ENCODE peak calls at places on chromosomes 5 and 9, in ten cellular contexts. K, T, M, U, S, C, P, Z, H and V are unnamed samples.

GRCh38 chr9:115986508-115986907 is 167.1 kb upstream of the PAPPA start:
- DNase-seq in K (no peak), T (no peak), M (no peak), U (no peak), S (no peak), C (no peak), P (no peak), Z (no peak), H (no peak), V (no peak)

GRCh38 chr5:90056911-90057705 is 352.4 kb downstream of the CETN3 start:
- DNase-seq in K (no peak), T (no peak), M (no peak), U (no peak), S (no peak), C (no peak), P (no peak), Z (no peak), H (no peak), V (no peak)

GRCh38 chr5:77994943-77995342 is 218.8 kb upstream of the TBCA start:
- DNase-seq in K (peak), T (no peak), M (no peak), U (no peak), S (no peak), C (no peak), P (no peak), Z (no peak), H (no peak), V (no peak)

GRCh38 chr5:124871299-124871698 is 124.9 kb upstream of the ZNF608 start:
- DNase-seq in K (no peak), T (no peak), M (no peak), U (peak), S (no peak), C (no peak), P (no peak), Z (no peak), H (no peak), V (no peak)

GRCh38 chr5:111848374-111848914 is 91.5 kb upstream of the NREP start:
- DNase-seq in K (no peak), T (no peak), M (no peak), U (no peak), S (no peak), C (no peak), P (no peak), Z (no peak), H (no peak), V (no peak)

GRCh38 chr5:76376141-76376900 is 26.8 kb upstream of the IQGAP2 start:
- DNase-seq in K (no peak), T (peak), M (no peak), U (no peak), S (no peak), C (no peak), P (no peak), Z (no peak), H (no peak), V (no peak)

GRCh38 chr5:180291234-180291940 is 496 bp downstream of the MAPK9 start:
- DNase-seq in K (no peak), T (no peak), M (peak), U (peak), S (no peak), C (no peak), P (no peak), Z (no peak), H (peak), V (peak)

GRCh38 chr9:108543251-108543768 is 312.5 kb downstream of the ACTL7B start:
- DNase-seq in K (peak), T (peak), M (no peak), U (no peak), S (no peak), C (no peak), P (no peak), Z (no peak), H (no peak), V (peak)

GRCh38 chr5:76270214-76270613 is 132.9 kb upstream of the IQGAP2 start:
- DNase-seq in K (no peak), T (no peak), M (no peak), U (no peak), S (no peak), C (no peak), P (no peak), Z (no peak), H (no peak), V (peak)

GRCh38 chr5:177447066-177447610 is 524 bp downstream of the PRR7 start:
- DNase-seq in K (no peak), T (no peak), M (peak), U (peak), S (peak), C (no peak), P (no peak), Z (peak), H (no peak), V (no peak)

GRCh38 chr9:77899679-77900354 is 131.8 kb downstream of the GNAQ start:
- DNase-seq in K (peak), T (peak), M (no peak), U (no peak), S (no peak), C (no peak), P (no peak), Z (no peak), H (peak), V (peak)

GRCh38 chr5:16943846-16944675 is 8.0 kb upstream of the MYO10 start:
- DNase-seq in K (no peak), T (no peak), M (no peak), U (no peak), S (no peak), C (no peak), P (no peak), Z (no peak), H (no peak), V (no peak)

GRCh38 chr5:178383301-178383918 is 150.8 kb upstream of the PHYKPL start:
- DNase-seq in K (no peak), T (no peak), M (no peak), U (no peak), S (no peak), C (no peak), P (no peak), Z (no peak), H (no peak), V (no peak)

GRCh38 chr5:96439477-96440184 is 6.6 kb upstream of the PCSK1 start:
- DNase-seq in K (peak), T (no peak), M (no peak), U (no peak), S (no peak), C (no peak), P (no peak), Z (no peak), H (no peak), V (no peak)

GRCh38 chr9:112249277-112249676 is 74.2 kb upstream of the SUSD1 start:
- DNase-seq in K (peak), T (peak), M (no peak), U (no peak), S (no peak), C (no peak), P (no peak), Z (no peak), H (no peak), V (no peak)

GRCh38 chr9:123372766-123373446 is 16.9 kb downstream of the CRB2 start:
- DNase-seq in K (no peak), T (no peak), M (no peak), U (no peak), S (no peak), C (no peak), P (no peak), Z (no peak), H (no peak), V (no peak)

GRCh38 chr9:114914139-114914538 is 16.3 kb downstream of the TNFSF8 start:
- DNase-seq in K (no peak), T (no peak), M (no peak), U (no peak), S (peak), C (no peak), P (no peak), Z (no peak), H (no peak), V (no peak)

GRCh38 chr5:135007305-135007704 is 26.7 kb downstream of the PITX1 start:
- DNase-seq in K (no peak), T (no peak), M (no peak), U (no peak), S (no peak), C (no peak), P (no peak), Z (no peak), H (no peak), V (no peak)

GRCh38 chr5:177402271-177403043 is 2.0 kb upstream of the PFN3 start:
- DNase-seq in K (peak), T (peak), M (peak), U (no peak), S (no peak), C (peak), P (no peak), Z (peak), H (peak), V (peak)

GRCh38 chr9:98549401-98549800 is 159.3 kb downstream of the GABBR2 start:
- DNase-seq in K (no peak), T (no peak), M (no peak), U (no peak), S (no peak), C (no peak), P (no peak), Z (no peak), H (no peak), V (no peak)

GRCh38 chr9:126474786-126475485 is 138.8 kb upstream of the LMX1B start:
- DNase-seq in K (no peak), T (peak), M (no peak), U (no peak), S (no peak), C (no peak), P (no peak), Z (no peak), H (peak), V (peak)

GRCh38 chr5:99187611-99188010 is 258.8 kb upstream of the CHD1 start:
- DNase-seq in K (no peak), T (no peak), M (no peak), U (no peak), S (no peak), C (no peak), P (no peak), Z (no peak), H (no peak), V (no peak)

GRCh38 chr5:1474875-1475543 is 29.8 kb upstream of the SLC6A3 start:
- DNase-seq in K (no peak), T (no peak), M (no peak), U (no peak), S (no peak), C (peak), P (no peak), Z (no peak), H (no peak), V (peak)

GRCh38 chr5:17157916-17158529 is 59.4 kb upstream of the BASP1 start:
- DNase-seq in K (peak), T (peak), M (peak), U (no peak), S (no peak), C (no peak), P (no peak), Z (no peak), H (no peak), V (peak)

GRCh38 chr5:476102-476813 is 33.3 kb downstream of the EXOC3 start:
- DNase-seq in K (no peak), T (no peak), M (no peak), U (no peak), S (no peak), C (no peak), P (no peak), Z (no peak), H (no peak), V (no peak)

GRCh38 chr5:88298425-88298824 is 29.8 kb upstream of the TMEM161B start:
- DNase-seq in K (no peak), T (peak), M (no peak), U (no peak), S (no peak), C (no peak), P (no peak), Z (no peak), H (no peak), V (no peak)

GRCh38 chr5:66139313-66139712 is 4.8 kb upstream of the SREK1 start:
- DNase-seq in K (no peak), T (no peak), M (no peak), U (no peak), S (no peak), C (no peak), P (no peak), Z (no peak), H (no peak), V (no peak)

GRCh38 chr9:20693068-20693467 is 9.0 kb downstream of the FOCAD start:
- DNase-seq in K (peak), T (no peak), M (no peak), U (no peak), S (peak), C (no peak), P (no peak), Z (no peak), H (no peak), V (peak)

GRCh38 chr5:33789558-33789957 is 102.2 kb downstream of the ADAMTS12 start:
- DNase-seq in K (no peak), T (no peak), M (no peak), U (no peak), S (no peak), C (no peak), P (no peak), Z (no peak), H (no peak), V (no peak)

GRCh38 chr5:60883229-60883628 is 39.2 kb upstream of the ELOVL7 start:
- DNase-seq in K (peak), T (no peak), M (no peak), U (no peak), S (peak), C (no peak), P (no peak), Z (no peak), H (peak), V (peak)

GRCh38 chr5:14879985-14880589 is 8.5 kb upstream of the ANKH start:
- DNase-seq in K (peak), T (no peak), M (no peak), U (no peak), S (no peak), C (no peak), P (no peak), Z (no peak), H (no peak), V (no peak)